ENCODE peak calls at places on chromosomes 13 and 19, in seven cellular contexts. G is thoracic aorta, B is cardiac fibroblast, E is pancreas, Y is PC-9, A is GM23338, M is astrocyte of the spinal cord. Q is an unnamed sample.

GRCh38 chr13:23946900-23947299 is 49.6 kb upstream of the C1QTNF9B start:
- DNase-seq in G (no peak), B (no peak), E (no peak), Y (no peak), A (no peak), M (no peak), Q (no peak)

GRCh38 chr13:46975173-46975572 is 78.3 kb upstream of the HTR2A start:
- DNase-seq in G (no peak), B (no peak), E (no peak), Y (no peak), A (no peak), M (peak; percentile 22), Q (no peak)

GRCh38 chr19:397941-398706 is 10.8 kb downstream of the C2CD4C start:
- DNase-seq in G (no peak), B (no peak), E (no peak), Y (no peak), A (no peak), M (no peak), Q (no peak)

GRCh38 chr19:11410682-11411081 is 8.4 kb downstream of the RGL3 start:
- DNase-seq in G (no peak), B (no peak), E (no peak), Y (peak; percentile 88), A (no peak), M (peak; percentile 12), Q (no peak)

GRCh38 chr13:111058796-111059506 is 56.2 kb upstream of the ARHGEF7 start:
- DNase-seq in G (no peak), B (no peak), E (no peak), Y (peak; percentile 61), A (no peak), M (no peak), Q (no peak)

GRCh38 chr19:42079886-42080763 is 4.2 kb downstream of the ZNF574 start:
- DNase-seq in G (no peak), B (no peak), E (peak; percentile 56), Y (no peak), A (no peak), M (no peak), Q (no peak)

GRCh38 chr13:66537417-66537816 is 692.7 kb downstream of the PCDH9 start:
- DNase-seq in G (no peak), B (no peak), E (no peak), Y (no peak), A (no peak), M (no peak), Q (no peak)

GRCh38 chr13:76414320-76414719 is 471.9 kb downstream of the KCTD12 start:
- DNase-seq in G (no peak), B (peak; percentile 2), E (no peak), Y (no peak), A (peak; percentile 8), M (no peak), Q (no peak)

GRCh38 chr19:58203814-58204475 is 21.1 kb downstream of the ZNF274 start:
- DNase-seq in G (no peak), B (no peak), E (no peak), Y (peak; percentile 15), A (peak; percentile 44), M (no peak), Q (peak; percentile 26)

GRCh38 chr19:58209577-58209976 is 19.1 kb upstream of the ZNF544 start:
- DNase-seq in G (no peak), B (no peak), E (no peak), Y (peak; percentile 32), A (no peak), M (no peak), Q (no peak)

DNA sequence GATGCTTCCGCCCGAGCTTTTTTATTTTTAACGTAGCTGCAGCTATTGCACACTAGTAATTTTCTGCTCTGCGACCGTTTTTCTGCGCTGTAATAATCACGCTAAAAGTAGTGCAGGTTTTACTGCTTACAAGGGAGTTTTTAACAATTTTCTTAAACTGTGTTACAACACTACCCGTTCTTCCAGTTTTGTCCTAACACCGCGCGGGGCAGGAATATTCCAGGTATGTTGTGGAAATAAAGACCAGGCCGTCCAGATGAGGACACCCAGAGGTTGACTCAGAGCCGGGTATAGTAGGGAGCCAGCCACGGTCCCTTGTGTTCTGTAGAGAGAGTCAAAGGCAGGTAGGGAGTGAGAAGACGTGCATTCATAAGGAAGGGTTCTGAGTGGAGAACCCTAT is 21.7 kb downstream of the ZNF274 start:
- DNase-seq in G (no peak), B (no peak), E (no peak), Y (no peak), A (no peak), M (no peak), Q (no peak)
- TF ChIP-seq CTCF in G (no peak), B (no peak), E (no peak), Y (no peak), A (no peak), M (no peak), Q (no peak)

DNA sequence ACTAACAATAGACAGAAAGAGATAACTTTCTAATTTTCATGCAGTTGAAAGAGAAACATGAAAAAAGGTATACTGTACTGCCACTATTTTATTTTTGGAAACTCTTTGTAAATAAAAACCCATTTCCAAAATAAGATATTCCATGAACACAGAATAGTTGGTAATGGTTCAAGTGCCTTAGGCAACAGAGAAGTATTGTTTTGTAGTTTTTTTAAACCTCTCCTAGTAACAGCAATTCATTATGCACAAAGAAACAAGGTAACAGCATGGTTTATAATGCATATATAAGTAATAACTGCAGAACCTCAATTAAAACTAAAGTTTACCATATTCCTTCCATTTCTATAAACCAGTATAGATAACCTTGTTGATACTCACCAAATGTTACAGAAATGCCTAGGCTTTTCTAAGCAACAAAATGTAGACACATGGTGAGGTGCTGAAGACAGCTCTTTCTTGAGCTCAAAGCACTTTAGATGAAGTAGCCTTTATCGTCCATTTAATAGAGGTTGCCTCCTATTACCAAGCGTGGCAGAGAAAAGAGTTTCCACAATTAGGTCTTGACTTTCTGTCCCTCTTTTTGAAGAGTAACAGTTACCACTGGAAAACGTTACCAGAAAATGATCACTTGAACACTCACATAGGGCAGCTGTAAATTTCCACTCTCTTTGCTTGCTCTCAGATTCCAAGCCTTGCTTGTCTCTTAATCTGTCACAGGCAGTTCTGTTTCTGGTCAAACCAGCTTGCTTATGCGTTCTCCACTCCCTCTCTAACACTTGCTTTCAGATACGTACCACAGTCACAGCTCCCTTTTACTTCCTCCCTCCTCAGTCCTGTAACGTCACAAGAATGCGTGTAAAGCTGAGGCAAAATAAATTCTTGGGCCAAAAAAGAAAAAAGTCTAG is 42.9 kb downstream of the CAB39L start:
- DNase-seq in G (no peak), B (peak; percentile 75), E (no peak), Y (peak; percentile 95), A (peak; percentile 27), M (peak; percentile 19), Q (peak; percentile 64)
- H3K4me3 ChIP-seq in G (peak overlapping the region; percentile 70), B (no peak overlapping the region), E (peak overlapping the region; percentile 34), Y (peak overlapping the region; percentile 37), A (no peak overlapping the region), M (no peak overlapping the region), Q (peak overlapping the region; percentile 17)

DNA sequence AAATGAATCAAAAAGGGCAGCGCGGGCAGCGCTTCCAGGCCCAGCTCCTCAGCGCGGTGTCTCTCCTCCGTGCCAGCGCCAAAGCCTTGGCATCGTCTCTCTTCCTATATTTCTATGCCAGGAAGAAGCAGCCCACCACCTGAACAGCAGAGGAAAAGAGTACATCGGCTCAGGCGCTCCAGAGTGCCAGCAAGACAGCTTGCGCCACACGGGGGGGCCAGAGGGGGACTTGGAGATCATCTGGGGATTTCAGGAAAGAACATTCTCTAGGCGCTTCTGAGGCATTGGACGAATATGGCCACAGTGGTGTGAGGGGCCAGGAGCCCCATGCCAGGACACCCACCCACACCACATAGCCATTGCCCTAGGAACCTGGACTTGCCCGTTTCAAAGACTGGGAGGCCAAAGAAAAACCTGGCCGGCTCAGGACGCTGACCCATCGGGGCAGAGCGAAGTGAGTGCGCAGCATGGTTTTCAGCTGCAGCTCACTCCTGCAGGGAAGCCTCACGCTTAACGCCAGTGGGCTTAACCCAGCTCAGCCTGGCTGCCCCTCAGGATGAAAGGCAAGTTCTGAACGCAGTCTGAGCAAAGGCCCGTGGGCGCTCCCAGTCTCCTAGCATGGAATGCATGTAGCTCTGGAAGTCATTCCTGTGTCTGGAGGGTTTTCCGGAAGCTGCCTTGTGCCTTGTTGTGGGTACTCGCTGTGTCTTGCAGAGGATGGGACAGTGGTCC is 62.1 kb downstream of the GGACT start:
- DNase-seq in G (no peak), B (no peak), E (no peak), Y (no peak), A (peak; percentile 46), M (no peak), Q (peak; percentile 13)
- TF ChIP-seq CTCF in G (no peak), B (no peak), E (no peak), Y (no peak), A (peak; percentile 28), M (no peak), Q (no peak)

GRCh38 chr19:58531052-58531600 is 11.5 kb upstream of the ZBTB45 start:
- DNase-seq in G (no peak), B (no peak), E (no peak), Y (no peak), A (no peak), M (no peak), Q (no peak)
- H3K4me3 ChIP-seq in G (no peak overlapping the region), B (no peak overlapping the region), E (no peak overlapping the region), Y (no peak overlapping the region), A (no peak overlapping the region), M (no peak overlapping the region), Q (no peak overlapping the region)

DNA sequence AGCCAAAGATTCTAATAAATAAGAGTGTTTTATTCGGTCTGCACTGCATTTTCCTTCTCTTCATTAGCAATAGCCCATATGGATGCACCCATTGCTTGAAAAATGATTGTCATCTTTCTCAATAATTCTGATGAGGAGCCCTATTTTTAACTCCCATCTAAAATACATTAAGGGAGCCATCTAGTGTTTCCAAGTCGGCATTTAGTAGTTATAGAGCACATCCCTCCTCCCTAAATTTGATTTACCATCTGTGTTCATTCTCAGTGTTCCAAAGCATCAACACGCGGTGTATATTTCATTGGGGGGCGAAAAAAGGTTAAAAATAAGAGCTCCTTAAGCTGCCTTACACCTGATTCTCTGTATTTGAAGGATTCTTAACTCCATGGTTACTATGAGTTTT is 119.2 kb upstream of the IPO5 start:
- DNase-seq in G (no peak), B (no peak), E (no peak), Y (no peak), A (no peak), M (no peak), Q (no peak)
- TF ChIP-seq CTCF in G (no peak), B (no peak), E (no peak), Y (no peak), A (peak; percentile 9), M (no peak), Q (no peak)